ENCODE peak calls at places on chromosomes 16 and 17, in four cellular contexts. Z is IMR-90, K is body of pancreas, F is heart left ventricle. M is an unnamed sample. For H3K9me3, the result is how much of the 10 kb centered on the place peaks cover.

GRCh38 chr17:40727447-40728231 is 24.1 kb upstream of the KRT24 start:
- DNase-seq in Z (peak), K (no peak), F (no peak), M (no peak)

GRCh38 chr17:20611314-20611713 is 31.8 kb downstream of the CDRT15L2 start:
- DNase-seq in Z (no peak), K (no peak), F (no peak), M (no peak)

GRCh38 chr17:78925662-78926555 is 722 bp upstream of the TIMP2 start:
- DNase-seq in Z (peak), K (peak), F (peak), M (peak)

GRCh38 chr17:57211010-57211411 is 45.3 kb upstream of the MSI2 start:
- DNase-seq in Z (no peak), K (no peak), F (no peak), M (no peak)

GRCh38 chr17:59219992-59220327 is 351 bp upstream of the GDPD1 start:
- DNase-seq in Z (no peak), K (no peak), F (no peak), M (no peak)

GRCh38 chr17:49995055-49995738 is at the start of gene DLX3:
- DNase-seq in Z (peak), K (peak), F (peak), M (peak)

GRCh38 chr17:58084317-58084981 is 1.2 kb downstream of the DYNLL2 start:
- DNase-seq in Z (no peak), K (peak), F (no peak), M (peak)

GRCh38 chr16:86334062-86334461 is 176.3 kb upstream of the FOXF1 start:
- DNase-seq in Z (no peak), K (no peak), F (no peak), M (no peak)

GRCh38 chr16:74030000-74030399 is 266.6 kb upstream of the PSMD7 start:
- DNase-seq in Z (no peak), K (no peak), F (no peak), M (no peak)

GRCh38 chr17:6574689-6575595 is 18.6 kb upstream of the PITPNM3 start:
- DNase-seq in Z (peak), K (no peak), F (no peak), M (peak)

GRCh38 chr17:73798111-73798748 is 154.0 kb upstream of the SDK2 start:
- DNase-seq in Z (peak), K (peak), F (no peak), M (peak)

GRCh38 chr17:75774988-75775668 is 9.5 kb upstream of the UNK start:
- DNase-seq in Z (peak), K (no peak), F (no peak), M (no peak)

GRCh38 chr17:35809855-35810461 is 674 bp downstream of the TAF15 start:
- DNase-seq in Z (peak), K (no peak), F (no peak), M (no peak)

GRCh38 chr17:65041518-65041917 is 15.0 kb downstream of the GNA13 start:
- DNase-seq in Z (no peak), K (no peak), F (no peak), M (no peak)

GRCh38 chr17:64315032-64315490 is 52.0 kb upstream of the TEX2 start:
- DNase-seq in Z (no peak), K (peak), F (peak), M (peak)

GRCh38 chr17:56786989-56787482 is 46.7 kb downstream of the C17orf67 start:
- DNase-seq in Z (peak), K (no peak), F (no peak), M (no peak)

GRCh38 chr16:73189132-73189531 is 141.2 kb upstream of the ZFHX3 start:
- DNase-seq in Z (no peak), K (no peak), F (no peak), M (no peak)

GRCh38 chr16:50677351-50677750 is 3.8 kb downstream of the SNX20 start:
- DNase-seq in Z (no peak), K (no peak), F (no peak), M (no peak)

GRCh38 chr17:50465635-50466034 is 3.0 kb downstream of the CHAD start:
- DNase-seq in Z (no peak), K (no peak), F (no peak), M (no peak)

GRCh38 chr17:62892069-62892675 is 73.9 kb upstream of the TANC2 start:
- DNase-seq in Z (no peak), K (no peak), F (no peak), M (no peak)

GRCh38 chr16:29805232-29806095 is 865 bp upstream of the MAZ start:
- DNase-seq in Z (peak), K (peak), F (peak), M (peak)

GRCh38 chr16:75219838-75220237 is 1.1 kb downstream of the CTRB1 start:
- DNase-seq in Z (no peak), K (no peak), F (no peak), M (no peak)

GRCh38 chr16:30782486-30783279 is 4.3 kb downstream of the ZNF629 start:
- DNase-seq in Z (no peak), K (no peak), F (peak), M (no peak)

GRCh38 chr17:7213895-7214299 is 5.7 kb downstream of the DLG4 start:
- DNase-seq in Z (peak), K (peak), F (no peak), M (peak)

GRCh38 chr17:17853811-17854527 is 17.2 kb upstream of the SREBF1 start:
- DNase-seq in Z (no peak), K (no peak), F (no peak), M (no peak)
- H3K27ac ChIP-seq in Z (no peak), K (no peak), F (no peak), M (peak)

DNA sequence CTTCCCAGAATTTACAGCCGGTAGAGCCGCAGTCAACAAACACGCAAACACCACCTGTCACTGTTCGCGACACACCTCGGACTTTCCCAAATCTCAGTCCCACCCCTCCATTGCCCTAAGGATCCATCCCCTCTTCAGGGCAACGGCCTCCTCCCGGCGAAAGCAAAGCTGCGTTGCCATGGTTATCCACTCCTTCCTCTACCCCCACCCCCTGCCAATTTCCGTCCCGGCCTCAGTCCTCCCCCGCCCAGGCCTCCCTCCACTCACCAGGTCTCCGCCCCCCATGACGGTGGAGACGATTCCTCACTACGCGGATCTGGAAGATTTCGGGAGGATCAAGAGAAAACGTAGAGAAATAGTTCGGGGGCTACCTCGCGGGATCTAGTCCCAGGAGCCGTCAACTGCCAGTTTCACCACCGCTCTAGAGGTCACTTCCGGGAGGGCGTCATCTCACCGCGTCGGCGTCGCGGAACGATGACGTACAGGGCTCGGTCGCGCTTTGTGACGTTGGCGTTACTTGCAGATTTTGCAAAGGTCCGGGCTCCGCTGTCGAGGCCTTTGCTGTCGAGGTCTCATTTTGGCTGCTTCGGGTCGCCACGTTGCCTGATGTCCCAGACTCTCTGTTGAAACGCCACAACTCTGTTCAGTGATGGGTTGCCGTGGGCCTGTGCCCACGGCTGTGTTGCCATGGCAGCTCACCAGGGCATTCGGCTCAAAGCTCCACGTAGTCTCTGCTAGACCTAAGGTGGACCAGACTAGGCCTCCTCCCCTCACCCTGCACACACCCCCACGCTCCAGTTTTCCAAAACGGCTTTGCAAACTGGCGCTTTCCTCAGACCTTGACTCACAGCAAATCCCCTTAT is at the start of gene CWC25:
- DNase-seq in Z (peak), K (peak), F (peak), M (peak)
- TF ChIP-seq POLR2A in Z (peak), K (peak), F (peak), M (peak)

GRCh38 chr17:5183410-5183793 is 8.3 kb downstream of the ZNF594 start:
- DNase-seq in Z (no peak), K (no peak), F (no peak), M (no peak)
- H3K9me3 ChIP-seq in Z (half or more), K (half or more), F (half or more), M (half or more)

GRCh38 chr16:2428787-2429036 is 535 bp upstream of the CCNF start:
- DNase-seq in Z (no peak), K (no peak), F (no peak), M (no peak)
- H3K27ac ChIP-seq in Z (peak), K (peak), F (peak), M (peak)

M was measured in stomach.